ENCODE peak calls at places on chromosome 7, in four cellular contexts. A, E, P and U are unnamed samples.

GRCh38 chr7:155315977-155316376 is 18.3 kb downstream of the INSIG1 start:
- DNase-seq in A (no peak), E (no peak), P (no peak), U (no peak)

GRCh38 chr7:70071786-70072185 is 473.5 kb downstream of the AUTS2 start:
- DNase-seq in A (no peak), E (no peak), P (no peak), U (no peak)

GRCh38 chr7:29140873-29141468 is 5.4 kb downstream of the CPVL start:
- DNase-seq in A (no peak), E (no peak), P (no peak), U (no peak)

GRCh38 chr7:123535517-123535916 is 1.1 kb upstream of the IQUB start:
- DNase-seq in A (no peak), E (no peak), P (no peak), U (peak)

GRCh38 chr7:128217972-128218652 is 23.0 kb upstream of the LEP start:
- DNase-seq in A (no peak), E (no peak), P (no peak), U (no peak)

GRCh38 chr7:101539784-101540183 is 89.3 kb downstream of the MYL10 start:
- DNase-seq in A (no peak), E (no peak), P (no peak), U (peak)

GRCh38 chr7:111765936-111766643 is 203.8 kb upstream of the IMMP2L start:
- DNase-seq in A (no peak), E (no peak), P (no peak), U (no peak)

GRCh38 chr7:40506158-40506557 is 371.4 kb downstream of the SUGCT start:
- DNase-seq in A (no peak), E (no peak), P (no peak), U (no peak)

GRCh38 chr7:39428221-39428620 is 138.0 kb upstream of the YAE1 start:
- DNase-seq in A (no peak), E (peak), P (no peak), U (no peak)

GRCh38 chr7:159036916-159037605 is 107.6 kb downstream of the VIPR2 start:
- DNase-seq in A (no peak), E (no peak), P (no peak), U (no peak)

GRCh38 chr7:75639071-75639892 is 99.5 kb downstream of the HIP1 start:
- DNase-seq in A (no peak), E (no peak), P (peak), U (peak)

GRCh38 chr7:79376297-79377025 is 77.0 kb downstream of the MAGI2 start:
- DNase-seq in A (no peak), E (no peak), P (no peak), U (no peak)

GRCh38 chr7:77757589-77757988 is 40.6 kb downstream of the TMEM60 start:
- DNase-seq in A (no peak), E (no peak), P (no peak), U (no peak)

GRCh38 chr7:23474829-23475578 is 4.7 kb upstream of the IGF2BP3 start:
- DNase-seq in A (no peak), E (no peak), P (no peak), U (no peak)

GRCh38 chr7:133009426-133009825 is 72.5 kb downstream of the CHCHD3 start:
- DNase-seq in A (no peak), E (no peak), P (no peak), U (no peak)

GRCh38 chr7:47147213-47147631 is 434.7 kb downstream of the TNS3 start:
- DNase-seq in A (no peak), E (no peak), P (no peak), U (no peak)

GRCh38 chr7:12620371-12620770 is 49.9 kb downstream of the SCIN start:
- DNase-seq in A (no peak), E (no peak), P (no peak), U (no peak)